ENCODE peak calls at places on chromosomes 7 and 10, in five cellular contexts. One of them, this sample, is unnamed.

GRCh38 chr10:6695519-6695918 is 115.4 kb upstream of the PRKCQ start:
- DNase-seq in neuronal stem cell: no peak
- DNase-seq in substantia nigra: no peak
- DNase-seq in cardiac muscle cell: no peak
- DNase-seq in activated CD4-positive, alpha-beta T cell treated with anti-CD3 and anti-CD28 coated beads, Interleukin-2, amount 10 ng/mL, durations not matched to agents 7 days and 5 days: no peak
- DNase-seq in this sample: no peak

GRCh38 chr10:73246783-73247508 is at the start of gene DNAJC9:
- DNase-seq in cardiac muscle cell: peak
- DNase-seq in substantia nigra: peak
- DNase-seq in neuronal stem cell: peak
- DNase-seq in activated CD4-positive, alpha-beta T cell treated with anti-CD3 and anti-CD28 coated beads, Interleukin-2, amount 10 ng/mL, durations not matched to agents 7 days and 5 days: peak
- DNase-seq in this sample: peak

GRCh38 chr10:103791858-103792257 is 63.5 kb downstream of the SH3PXD2A start:
- DNase-seq in activated CD4-positive, alpha-beta T cell treated with anti-CD3 and anti-CD28 coated beads, Interleukin-2, amount 10 ng/mL, durations not matched to agents 7 days and 5 days: no peak
- DNase-seq in cardiac muscle cell: no peak
- DNase-seq in substantia nigra: no peak
- DNase-seq in neuronal stem cell: no peak
- DNase-seq in this sample: no peak

GRCh38 chr7:148987751-148988512 is 40.4 kb downstream of the PDIA4 start:
- DNase-seq in neuronal stem cell: no peak
- DNase-seq in cardiac muscle cell: no peak
- DNase-seq in activated CD4-positive, alpha-beta T cell treated with anti-CD3 and anti-CD28 coated beads, Interleukin-2, amount 10 ng/mL, durations not matched to agents 7 days and 5 days: no peak
- DNase-seq in substantia nigra: no peak
- DNase-seq in this sample: no peak

GRCh38 chr7:128738570-128739047 is 550 bp upstream of the CALU start:
- DNase-seq in activated CD4-positive, alpha-beta T cell treated with anti-CD3 and anti-CD28 coated beads, Interleukin-2, amount 10 ng/mL, durations not matched to agents 7 days and 5 days: no peak
- DNase-seq in neuronal stem cell: no peak
- DNase-seq in substantia nigra: no peak
- DNase-seq in cardiac muscle cell: peak
- DNase-seq in this sample: no peak

GRCh38 chr7:105838273-105839141 is 37.9 kb downstream of the ATXN7L1 start:
- DNase-seq in cardiac muscle cell: peak
- DNase-seq in activated CD4-positive, alpha-beta T cell treated with anti-CD3 and anti-CD28 coated beads, Interleukin-2, amount 10 ng/mL, durations not matched to agents 7 days and 5 days: no peak
- DNase-seq in neuronal stem cell: no peak
- DNase-seq in substantia nigra: no peak
- DNase-seq in this sample: no peak

GRCh38 chr7:151276651-151277590 is 28.4 kb upstream of the SMARCD3 start:
- DNase-seq in neuronal stem cell: peak
- DNase-seq in cardiac muscle cell: peak
- DNase-seq in substantia nigra: no peak
- DNase-seq in activated CD4-positive, alpha-beta T cell treated with anti-CD3 and anti-CD28 coated beads, Interleukin-2, amount 10 ng/mL, durations not matched to agents 7 days and 5 days: peak
- DNase-seq in this sample: peak

GRCh38 chr7:102469351-102469971 is 4.7 kb downstream of the LRWD1 start:
- DNase-seq in cardiac muscle cell: no peak
- DNase-seq in neuronal stem cell: no peak
- DNase-seq in activated CD4-positive, alpha-beta T cell treated with anti-CD3 and anti-CD28 coated beads, Interleukin-2, amount 10 ng/mL, durations not matched to agents 7 days and 5 days: no peak
- DNase-seq in substantia nigra: no peak
- DNase-seq in this sample: no peak

GRCh38 chr7:7996568-7996967 is 28.0 kb downstream of the GLCCI1 start:
- DNase-seq in activated CD4-positive, alpha-beta T cell treated with anti-CD3 and anti-CD28 coated beads, Interleukin-2, amount 10 ng/mL, durations not matched to agents 7 days and 5 days: no peak
- DNase-seq in neuronal stem cell: no peak
- DNase-seq in substantia nigra: no peak
- DNase-seq in cardiac muscle cell: no peak
- DNase-seq in this sample: no peak

GRCh38 chr7:99324559-99324958 is 1.1 kb upstream of the ARPC1A start:
- DNase-seq in activated CD4-positive, alpha-beta T cell treated with anti-CD3 and anti-CD28 coated beads, Interleukin-2, amount 10 ng/mL, durations not matched to agents 7 days and 5 days: no peak
- DNase-seq in neuronal stem cell: no peak
- DNase-seq in cardiac muscle cell: no peak
- DNase-seq in substantia nigra: no peak
- DNase-seq in this sample: no peak

GRCh38 chr7:7165372-7165771 is 17.0 kb upstream of the C1GALT1 start:
- DNase-seq in cardiac muscle cell: no peak
- DNase-seq in neuronal stem cell: no peak
- DNase-seq in activated CD4-positive, alpha-beta T cell treated with anti-CD3 and anti-CD28 coated beads, Interleukin-2, amount 10 ng/mL, durations not matched to agents 7 days and 5 days: no peak
- DNase-seq in substantia nigra: no peak
- DNase-seq in this sample: no peak

GRCh38 chr7:157834501-157835143 is 497.8 kb downstream of the DNAJB6 start:
- DNase-seq in activated CD4-positive, alpha-beta T cell treated with anti-CD3 and anti-CD28 coated beads, Interleukin-2, amount 10 ng/mL, durations not matched to agents 7 days and 5 days: no peak
- DNase-seq in substantia nigra: no peak
- DNase-seq in neuronal stem cell: peak
- DNase-seq in cardiac muscle cell: no peak
- DNase-seq in this sample: no peak

GRCh38 chr10:70603439-70603778 is 868 bp upstream of the PRF1 start:
- DNase-seq in cardiac muscle cell: no peak
- DNase-seq in activated CD4-positive, alpha-beta T cell treated with anti-CD3 and anti-CD28 coated beads, Interleukin-2, amount 10 ng/mL, durations not matched to agents 7 days and 5 days: no peak
- DNase-seq in neuronal stem cell: no peak
- DNase-seq in substantia nigra: no peak
- DNase-seq in this sample: no peak

GRCh38 chr7:137772221-137772620 is 74.6 kb downstream of the DGKI start:
- DNase-seq in neuronal stem cell: no peak
- DNase-seq in activated CD4-positive, alpha-beta T cell treated with anti-CD3 and anti-CD28 coated beads, Interleukin-2, amount 10 ng/mL, durations not matched to agents 7 days and 5 days: no peak
- DNase-seq in substantia nigra: no peak
- DNase-seq in cardiac muscle cell: peak
- DNase-seq in this sample: no peak

GRCh38 chr10:77027576-77027975 is 610.0 kb downstream of the KCNMA1 start:
- DNase-seq in substantia nigra: no peak
- DNase-seq in activated CD4-positive, alpha-beta T cell treated with anti-CD3 and anti-CD28 coated beads, Interleukin-2, amount 10 ng/mL, durations not matched to agents 7 days and 5 days: no peak
- DNase-seq in neuronal stem cell: no peak
- DNase-seq in cardiac muscle cell: no peak
- DNase-seq in this sample: no peak

GRCh38 chr10:119104653-119105024 is 726 bp downstream of the DENND10 start:
- DNase-seq in neuronal stem cell: peak
- DNase-seq in substantia nigra: no peak
- DNase-seq in cardiac muscle cell: peak
- DNase-seq in activated CD4-positive, alpha-beta T cell treated with anti-CD3 and anti-CD28 coated beads, Interleukin-2, amount 10 ng/mL, durations not matched to agents 7 days and 5 days: no peak
- DNase-seq in this sample: peak

This sample was measured in neural crest cell.